ENCODE peak calls at places on chromosomes 5 and 9, in five cellular contexts. I is Peyer's patch, K is epithelial cell of proximal tubule, A is upper lobe of left lung, H is lower leg skin. W is an unnamed sample.

GRCh38 chr5:9698125-9698848 is 68.1 kb upstream of the TAS2R1 start:
- DNase-seq in I (no peak), K (no peak), H (no peak), A (no peak), W (no peak)

GRCh38 chr9:9846538-9846937 is 766.3 kb downstream of the PTPRD start:
- DNase-seq in H (no peak), A (no peak), K (no peak), I (no peak), W (no peak)

GRCh38 chr9:38211002-38211401 is 142.0 kb upstream of the SHB start:
- DNase-seq in K (no peak), A (no peak), H (no peak), I (no peak), W (no peak)

GRCh38 chr5:112533315-112533867 is 114.3 kb upstream of the EPB41L4A start:
- DNase-seq in A (no peak), K (peak), H (no peak), I (no peak), W (no peak)

GRCh38 chr5:125112196-125112595 is 365.8 kb upstream of the ZNF608 start:
- DNase-seq in H (no peak), K (no peak), A (no peak), I (no peak), W (no peak)

GRCh38 chr9:72382405-72382804 is 17.4 kb upstream of the ZFAND5 start:
- DNase-seq in H (no peak), K (no peak), I (no peak), A (no peak), W (no peak)

GRCh38 chr5:171644536-171644935 is 141.1 kb upstream of the SMIM23 start:
- DNase-seq in I (no peak), H (no peak), K (no peak), A (no peak), W (no peak)

GRCh38 chr9:91047993-91048607 is 246.5 kb downstream of the SYK start:
- DNase-seq in I (no peak), A (no peak), H (no peak), K (peak), W (no peak)

GRCh38 chr5:150505041-150505511 is 2.9 kb upstream of the NDST1 start:
- DNase-seq in A (no peak), K (no peak), H (no peak), I (no peak), W (no peak)

GRCh38 chr5:37900692-37901091 is 60.9 kb upstream of the GDNF start:
- DNase-seq in K (peak), I (no peak), A (no peak), H (no peak), W (no peak)

GRCh38 chr9:93329632-93330286 is 121.7 kb upstream of the FAM120A start:
- DNase-seq in K (no peak), I (no peak), H (no peak), A (no peak), W (no peak)

GRCh38 chr5:163612358-163613149 is 107.1 kb downstream of the MAT2B start:
- DNase-seq in K (no peak), I (no peak), H (no peak), A (no peak), W (no peak)

GRCh38 chr5:135341021-135341666 is 57.9 kb downstream of the MACROH2A1 start:
- DNase-seq in A (no peak), I (peak), H (no peak), K (no peak), W (no peak)

GRCh38 chr9:120980951-120981350 is 54.4 kb upstream of the TRAF1 start:
- DNase-seq in I (no peak), H (no peak), A (no peak), K (no peak), W (no peak)

GRCh38 chr9:126151671-126152050 is 175.0 kb upstream of the MVB12B start:
- DNase-seq in I (no peak), K (no peak), A (peak), H (peak), W (peak)

GRCh38 chr9:136326061-136326776 is 1.1 kb upstream of the GPSM1 start:
- DNase-seq in K (no peak), A (no peak), H (no peak), I (no peak), W (no peak)

GRCh38 chr5:40430112-40430725 is 249.5 kb upstream of the PTGER4 start:
- DNase-seq in I (no peak), H (no peak), A (no peak), K (no peak), W (no peak)

GRCh38 chr5:15620501-15620900 is 120.5 kb downstream of the FBXL7 start:
- DNase-seq in I (no peak), A (no peak), K (no peak), H (peak), W (no peak)

GRCh38 chr5:125294844-125295243 is 548.4 kb upstream of the ZNF608 start:
- DNase-seq in A (no peak), K (no peak), I (no peak), H (no peak), W (no peak)

DNA sequence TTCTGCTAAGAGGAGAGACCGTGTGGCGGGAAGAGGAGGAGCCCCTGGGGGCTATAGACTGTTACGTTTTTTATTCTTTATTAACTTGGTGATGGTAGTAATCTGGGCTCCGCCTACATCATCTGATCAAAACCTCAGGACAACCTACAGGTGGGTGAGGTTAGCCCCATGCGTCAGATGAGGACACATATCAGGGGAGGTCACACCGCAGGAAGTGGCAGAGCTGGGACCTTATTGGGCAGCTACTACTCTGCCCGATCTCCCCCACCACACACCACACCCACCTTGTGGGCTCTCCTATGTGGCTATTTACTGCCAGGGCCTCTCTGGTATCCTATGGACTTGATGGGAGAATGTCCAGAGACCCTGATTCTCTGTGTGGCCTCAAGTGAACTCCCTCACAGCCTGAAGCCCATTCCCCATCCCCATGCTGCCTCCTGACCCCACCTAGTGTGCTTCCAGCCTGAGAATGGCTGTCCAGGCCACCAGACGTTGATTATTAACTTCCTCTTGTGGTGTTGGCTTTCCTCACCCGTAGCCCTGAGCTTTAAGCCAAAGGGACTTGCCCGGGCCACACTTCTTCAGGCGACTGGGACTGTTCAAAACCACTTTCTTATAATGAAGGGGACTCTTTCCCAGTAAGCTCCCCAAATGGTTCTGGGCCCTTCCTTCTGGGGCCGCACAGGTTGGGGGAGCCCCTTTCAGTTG is 8.2 kb downstream of the UNC5A start:
- DNase-seq in K (no peak), I (no peak), A (no peak), H (no peak), W (no peak)
- TF ChIP-seq CTCF in K (no peak), I (no peak), A (no peak), H (no peak), W (no peak)

GRCh38 chr9:29214162-29214520 is 1640.9 kb upstream of the C9orf72 start:
- DNase-seq in H (no peak), K (no peak), A (no peak), I (no peak), W (no peak)

GRCh38 chr9:29211681-29212589 is 1638.7 kb upstream of the C9orf72 start:
- DNase-seq in K (no peak), A (peak), H (no peak), I (peak), W (peak)

GRCh38 chr9:29211003-29211584 is 1637.8 kb upstream of the C9orf72 start:
- DNase-seq in H (no peak), A (no peak), I (no peak), K (no peak), W (no peak)

GRCh38 chr9:29213374-29214161 is 1640.3 kb upstream of the C9orf72 start:
- DNase-seq in H (no peak), A (no peak), I (peak), K (no peak), W (peak)

DNA sequence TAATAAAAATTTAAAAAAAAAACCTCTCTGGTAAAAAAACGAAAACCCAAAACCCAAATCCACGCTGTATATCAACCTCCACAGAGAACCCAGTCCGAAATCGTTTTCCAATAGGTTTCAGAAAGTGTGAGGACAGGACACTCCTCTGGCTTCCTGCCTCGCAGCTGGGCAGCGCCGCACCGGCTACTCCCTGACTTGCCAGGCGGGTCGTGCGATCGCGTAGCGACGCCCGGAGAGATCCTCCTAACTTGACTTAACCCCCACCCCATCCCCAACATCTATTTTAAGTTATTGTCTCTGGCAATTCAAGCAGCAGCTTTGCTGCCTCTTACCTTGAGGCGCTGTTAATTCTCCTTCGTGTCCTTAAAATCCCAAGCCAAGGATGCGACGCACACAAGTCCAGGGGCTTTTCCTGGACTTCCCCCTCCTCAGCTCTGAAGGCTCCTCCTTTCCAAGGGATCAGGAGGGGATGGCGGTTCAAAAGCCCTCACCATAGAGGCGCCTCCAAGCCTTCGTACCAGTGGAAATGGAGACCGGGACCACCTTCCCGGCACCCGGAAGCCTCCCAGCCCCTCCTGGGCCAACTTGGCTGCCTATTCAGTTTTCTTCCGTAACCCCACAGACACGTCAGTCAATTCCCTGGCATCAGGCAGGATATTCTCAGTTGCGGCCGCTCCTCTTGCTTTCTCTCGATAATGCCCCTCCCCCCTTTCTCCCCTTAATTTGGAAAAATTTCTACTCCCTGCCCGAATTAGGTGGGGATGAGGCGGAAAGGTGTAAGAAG is 1639.5 kb upstream of the C9orf72 start:
- DNase-seq in I (peak), K (no peak), A (no peak), H (no peak), W (peak)
- H3K4me3 ChIP-seq in I (peak), K (peak), A (peak), H (no peak), W (peak)

DNA sequence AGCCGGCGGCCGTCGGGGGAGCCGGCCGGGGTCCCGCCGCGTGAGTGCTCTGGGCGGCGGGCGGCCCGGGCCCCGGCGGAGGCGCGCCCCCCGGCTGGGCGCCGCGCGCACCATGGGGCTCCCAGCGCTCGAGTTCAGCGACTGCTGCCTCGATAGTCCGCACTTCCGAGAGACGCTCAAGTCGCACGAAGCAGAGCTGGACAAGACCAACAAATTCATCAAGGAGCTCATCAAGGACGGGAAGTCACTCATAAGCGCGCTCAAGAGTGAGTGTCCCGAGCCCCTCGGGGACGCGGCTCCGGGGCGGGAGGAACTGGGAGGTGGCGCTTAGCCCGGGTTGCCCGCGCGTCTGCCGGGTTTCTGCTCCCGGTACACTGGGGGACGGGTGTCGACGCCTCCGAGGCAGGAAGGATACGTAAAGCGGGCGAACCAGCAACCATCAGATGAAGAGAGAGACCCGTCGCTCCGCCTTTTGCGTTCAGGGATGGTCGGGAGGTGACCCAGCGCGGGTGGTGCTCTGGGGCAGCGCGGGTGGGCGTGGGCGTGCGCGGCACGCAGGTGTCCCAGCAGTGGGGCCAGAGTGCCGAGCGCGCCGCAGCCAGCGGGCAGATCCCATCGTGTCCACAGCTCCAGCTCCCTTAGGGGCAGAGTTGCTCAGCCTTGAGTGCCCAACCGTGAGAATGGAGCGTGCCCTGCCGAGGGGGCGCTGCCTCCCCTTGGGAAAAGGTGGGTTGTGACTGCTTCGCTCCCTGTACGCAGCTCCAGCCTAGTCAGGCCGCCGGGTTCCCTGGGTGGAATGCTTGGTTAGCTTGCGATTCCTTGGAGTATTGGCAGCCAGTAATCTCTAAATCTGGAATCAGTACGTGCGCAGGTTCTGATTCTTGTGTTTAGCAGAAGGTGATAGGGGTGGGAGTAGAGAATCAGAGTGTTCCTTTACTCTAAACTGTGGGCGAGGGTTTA is 753 bp downstream of the ARHGAP26 start:
- DNase-seq in K (no peak), I (peak), A (peak), H (no peak), W (peak)
- TF ChIP-seq CTCF in K (peak), I (no peak), A (no peak), H (no peak), W (peak)

GRCh38 chr9:691825-692363 is 149.6 kb upstream of the DMRT1 start:
- DNase-seq in H (no peak), K (no peak), A (no peak), I (no peak), W (no peak)

GRCh38 chr9:695252-695651 is 146.2 kb upstream of the DMRT1 start:
- DNase-seq in K (no peak), I (no peak), A (no peak), H (no peak), W (no peak)

GRCh38 chr9:692636-693459 is 148.6 kb upstream of the DMRT1 start:
- DNase-seq in I (no peak), K (no peak), A (no peak), H (no peak), W (no peak)

GRCh38 chr9:694499-695154 is 146.9 kb upstream of the DMRT1 start:
- DNase-seq in A (no peak), K (no peak), I (no peak), H (no peak), W (no peak)

GRCh38 chr9:693460-694390 is 147.8 kb upstream of the DMRT1 start:
- DNase-seq in K (no peak), H (peak), A (no peak), I (no peak), W (no peak)
- H3K4me3 ChIP-seq in K (peak), H (no peak), A (no peak), I (peak), W (peak)

GRCh38 chr9:119453490-119453911 is 84.3 kb upstream of the BRINP1 start:
- DNase-seq in H (no peak), A (no peak), I (no peak), K (no peak), W (no peak)
- TF ChIP-seq CTCF in H (no peak), A (no peak), I (no peak), K (no peak), W (no peak)

GRCh38 chr9:133682961-133683493 is 46.9 kb downstream of the DBH start:
- DNase-seq in I (no peak), A (no peak), K (no peak), H (no peak), W (no peak)
- H3K4me3 ChIP-seq in I (no peak), A (no peak), K (no peak), H (no peak), W (no peak)

GRCh38 chr5:6675784-6676499 is 37.3 kb upstream of the TENT4A start:
- DNase-seq in K (no peak), I (no peak), H (no peak), A (no peak), W (no peak)
- TF ChIP-seq CTCF in K (no peak), I (no peak), H (no peak), A (no peak), W (no peak)

DNA sequence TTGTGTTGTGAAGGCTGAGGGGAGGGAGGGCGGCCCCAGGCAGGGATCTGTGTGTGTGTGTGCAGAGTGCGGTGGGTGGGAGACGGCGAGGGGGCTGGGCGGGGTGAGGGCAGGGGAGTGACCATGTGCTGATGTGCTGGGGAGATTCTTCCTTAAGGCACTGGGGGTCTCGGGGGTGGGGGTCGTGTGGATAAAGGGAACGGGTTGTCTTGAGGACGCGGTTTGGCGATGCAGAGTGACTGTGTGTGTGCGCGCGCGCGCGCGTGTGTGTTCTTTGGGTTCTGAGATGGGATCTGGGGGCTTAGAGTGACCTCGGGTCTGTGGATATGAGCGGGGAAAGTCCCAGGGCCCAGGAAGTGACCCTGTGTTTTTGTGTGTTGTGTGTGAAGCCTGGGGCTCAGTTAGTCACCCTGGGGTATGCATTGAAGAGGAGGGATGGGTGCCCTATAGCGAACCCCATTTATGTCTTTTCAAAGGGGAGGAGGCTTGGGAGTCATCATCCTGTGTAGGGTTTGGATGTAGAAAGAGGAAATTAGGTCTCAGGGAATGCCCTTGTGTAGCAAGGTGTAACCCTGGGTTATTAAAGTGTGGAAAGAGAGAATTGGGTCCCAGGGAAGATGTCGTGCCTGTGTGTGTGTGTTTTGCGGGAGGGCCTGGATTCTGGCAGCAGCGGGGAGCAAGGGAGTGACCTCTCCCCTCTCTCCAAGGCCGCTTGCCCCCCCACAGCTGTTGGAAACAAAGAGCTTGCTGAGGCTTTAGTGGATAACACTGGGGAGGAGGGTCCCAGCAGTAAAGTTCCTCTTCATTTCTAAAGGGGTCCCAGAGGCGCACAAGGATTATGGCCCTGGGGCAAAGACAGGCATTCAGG is 1.4 kb downstream of the TMEFF1 start:
- DNase-seq in I (no peak), A (no peak), K (no peak), H (no peak), W (no peak)
- H3K4me3 ChIP-seq in I (peak), A (peak), K (peak), H (no peak), W (peak)

W was measured in upper lobe of right lung.